ENCODE peak calls at places on chromosomes 4 and X, in seven cellular contexts. G, J, R, W, O, S and C are unnamed samples.

GRCh38 chr4:123305746-123306145 is 90.8 kb upstream of the SPRY1 start:
- DNase-seq in G (no peak), J (no peak), R (no peak), W (no peak), O (no peak), S (no peak), C (no peak)

GRCh38 chr4:31104033-31104432 is 383.9 kb downstream of the PCDH7 start:
- DNase-seq in G (no peak), J (no peak), R (no peak), W (no peak), O (peak; percentile 69), S (no peak), C (no peak)

GRCh38 chr4:21543514-21543913 is 405.1 kb downstream of the KCNIP4 start:
- DNase-seq in G (no peak), J (no peak), R (no peak), W (no peak), O (no peak), S (no peak), C (no peak)

GRCh38 chr4:87211249-87211952 is 9.0 kb downstream of the KLHL8 start:
- DNase-seq in G (no peak), J (no peak), R (no peak), W (no peak), O (no peak), S (no peak), C (no peak)

GRCh38 chr4:74638689-74639088 is 155.6 kb downstream of the BTC start:
- DNase-seq in G (no peak), J (no peak), R (no peak), W (no peak), O (peak; percentile 75), S (no peak), C (no peak)

GRCh38 chr4:97942137-97942536 is 201.1 kb downstream of the STPG2 start:
- DNase-seq in G (no peak), J (no peak), R (no peak), W (no peak), O (no peak), S (no peak), C (no peak)

GRCh38 chrX:20038966-20039365 is 48.1 kb upstream of the BCLAF3 start:
- DNase-seq in G (no peak), J (no peak), R (no peak), W (no peak), O (no peak), S (no peak), C (no peak)

GRCh38 chr4:20260821-20261220 is 9.1 kb downstream of the SLIT2 start:
- DNase-seq in G (no peak), J (no peak), R (no peak), W (no peak), O (no peak), S (no peak), C (no peak)

GRCh38 chr4:61024610-61025009 is 175.5 kb upstream of the ADGRL3 start:
- DNase-seq in G (no peak), J (no peak), R (no peak), W (no peak), O (no peak), S (no peak), C (no peak)

GRCh38 chrX:39896951-39897740 is 200.6 kb downstream of the BCOR start:
- DNase-seq in G (no peak), J (peak; percentile 74), R (peak; percentile 20), W (no peak), O (peak; percentile 67), S (peak; percentile 79), C (no peak)

GRCh38 chr4:43242611-43243010 is 350.1 kb downstream of the GRXCR1 start:
- DNase-seq in G (no peak), J (no peak), R (no peak), W (no peak), O (peak; percentile 43), S (no peak), C (no peak)

GRCh38 chr4:1683903-1684755 is at the start of gene FAM53A:
- DNase-seq in G (peak; percentile 99), J (peak; percentile 94), R (peak; percentile 89), W (peak; percentile 79), O (peak; percentile 83), S (peak; percentile 96), C (peak; percentile 97)

GRCh38 chr4:163679189-163679588 is 184.7 kb downstream of the TMA16 start:
- DNase-seq in G (peak; percentile 5), J (no peak), R (no peak), W (no peak), O (peak; percentile 46), S (no peak), C (no peak)

DNA sequence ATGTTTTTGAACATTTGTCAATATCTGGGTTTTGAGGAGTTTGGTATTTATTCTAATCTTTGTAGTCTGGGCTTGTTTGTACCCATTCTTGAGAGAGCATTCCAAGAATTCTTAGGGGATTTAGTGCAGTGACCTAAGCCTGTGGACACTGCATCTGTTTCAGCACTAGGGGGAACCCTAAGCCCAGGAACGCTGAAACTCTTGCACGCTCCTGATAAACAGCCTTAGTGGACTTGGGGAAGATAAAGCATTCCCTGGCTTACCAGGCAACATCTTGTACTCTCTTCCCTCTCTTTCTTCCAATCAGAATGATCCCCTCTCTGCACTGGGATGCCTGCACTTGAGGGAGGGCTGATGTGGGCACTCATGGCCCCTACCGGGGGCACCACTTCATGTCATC is 654.9 kb upstream of the HTR2C start:
- DNase-seq in G (peak; percentile 52), J (no peak), R (no peak), W (no peak), O (peak; percentile 0), S (no peak), C (peak; percentile 29)
- TF ChIP-seq CTCF in G (peak; percentile 77), J (no peak), R (no peak), W (no peak), O (no peak), S (no peak), C (peak; percentile 54)

DNA sequence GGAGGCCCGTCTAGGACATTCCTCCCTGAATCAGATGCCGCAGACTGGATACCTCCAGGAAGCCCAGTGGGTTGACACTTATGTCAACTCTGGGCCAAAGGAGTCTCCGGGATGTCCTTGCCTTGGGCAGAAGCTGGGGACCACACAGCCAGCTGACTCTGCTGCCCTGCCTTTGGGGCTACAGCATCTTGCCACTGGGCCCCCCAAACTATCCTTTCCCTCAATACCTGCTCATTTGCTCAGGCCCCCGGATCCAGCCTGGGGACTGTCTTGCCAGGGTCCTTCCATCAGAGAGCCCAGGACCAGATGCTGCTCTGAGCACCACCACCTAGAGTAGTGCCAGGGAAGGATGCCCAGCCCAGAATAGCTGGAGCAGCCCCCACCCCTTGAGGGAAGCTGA is 19.0 kb downstream of the RAB33A start:
- DNase-seq in G (no peak), J (no peak), R (no peak), W (no peak), O (no peak), S (no peak), C (no peak)
- H3K4me1 ChIP-seq in G (no peaks in the 10 kb centered on the region), J (no peaks in the 10 kb centered on the region), R (no peaks in the 10 kb centered on the region), W (no peaks in the 10 kb centered on the region), O (no peaks in the 10 kb centered on the region), S (no peaks in the 10 kb centered on the region), C (no peaks in the 10 kb centered on the region)

GRCh38 chr4:128590034-128590740 is 219.3 kb upstream of the JADE1 start:
- DNase-seq in G (no peak), J (no peak), R (no peak), W (no peak), O (no peak), S (no peak), C (no peak)

GRCh38 chr4:128591482-128591881 is 218.0 kb upstream of the JADE1 start:
- DNase-seq in G (no peak), J (no peak), R (no peak), W (no peak), O (no peak), S (no peak), C (no peak)

GRCh38 chr4:128587382-128587781 is 222.1 kb upstream of the JADE1 start:
- DNase-seq in G (no peak), J (no peak), R (no peak), W (no peak), O (no peak), S (no peak), C (no peak)

GRCh38 chr4:128589384-128589957 is 220.0 kb upstream of the JADE1 start:
- DNase-seq in G (no peak), J (no peak), R (no peak), W (no peak), O (no peak), S (no peak), C (no peak)

GRCh38 chr4:128590773-128591172 is 218.7 kb upstream of the JADE1 start:
- DNase-seq in G (no peak), J (no peak), R (no peak), W (peak; percentile 61), O (no peak), S (no peak), C (no peak)
- TF ChIP-seq CTCF in G (no peak), J (no peak), R (no peak), W (no peak), O (no peak), S (no peak), C (no peak)

DNA sequence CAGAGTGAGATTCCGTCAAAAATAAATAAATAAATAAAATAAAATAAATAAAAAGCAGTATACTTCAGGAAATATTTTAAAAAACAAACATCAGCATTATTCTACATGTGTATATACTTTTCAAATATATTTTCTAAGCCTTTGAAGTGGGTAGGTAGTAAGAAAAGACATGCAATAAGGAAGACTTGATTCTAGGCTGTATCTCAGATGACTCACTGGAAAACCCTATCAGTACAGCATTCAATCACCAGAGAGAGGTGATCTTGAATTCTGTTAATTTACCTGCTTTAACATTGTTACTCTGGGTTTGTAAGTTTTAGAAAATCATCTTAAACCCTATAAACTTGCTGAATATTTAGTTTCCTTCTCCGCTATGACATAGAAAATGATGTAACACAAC is 106.6 kb upstream of the NAP1L5 start:
- DNase-seq in G (no peak), J (no peak), R (no peak), W (no peak), O (no peak), S (no peak), C (no peak)
- H3K4me1 ChIP-seq in G (peaks cover 1% of the 10 kb centered on the region), J (peaks cover 5% of the 10 kb centered on the region), R (peaks cover 5% of the 10 kb centered on the region), W (peaks cover 45% of the 10 kb centered on the region), O (peaks cover 2% of the 10 kb centered on the region), S (peaks cover 16% of the 10 kb centered on the region), C (peaks cover 17% of the 10 kb centered on the region)

DNA sequence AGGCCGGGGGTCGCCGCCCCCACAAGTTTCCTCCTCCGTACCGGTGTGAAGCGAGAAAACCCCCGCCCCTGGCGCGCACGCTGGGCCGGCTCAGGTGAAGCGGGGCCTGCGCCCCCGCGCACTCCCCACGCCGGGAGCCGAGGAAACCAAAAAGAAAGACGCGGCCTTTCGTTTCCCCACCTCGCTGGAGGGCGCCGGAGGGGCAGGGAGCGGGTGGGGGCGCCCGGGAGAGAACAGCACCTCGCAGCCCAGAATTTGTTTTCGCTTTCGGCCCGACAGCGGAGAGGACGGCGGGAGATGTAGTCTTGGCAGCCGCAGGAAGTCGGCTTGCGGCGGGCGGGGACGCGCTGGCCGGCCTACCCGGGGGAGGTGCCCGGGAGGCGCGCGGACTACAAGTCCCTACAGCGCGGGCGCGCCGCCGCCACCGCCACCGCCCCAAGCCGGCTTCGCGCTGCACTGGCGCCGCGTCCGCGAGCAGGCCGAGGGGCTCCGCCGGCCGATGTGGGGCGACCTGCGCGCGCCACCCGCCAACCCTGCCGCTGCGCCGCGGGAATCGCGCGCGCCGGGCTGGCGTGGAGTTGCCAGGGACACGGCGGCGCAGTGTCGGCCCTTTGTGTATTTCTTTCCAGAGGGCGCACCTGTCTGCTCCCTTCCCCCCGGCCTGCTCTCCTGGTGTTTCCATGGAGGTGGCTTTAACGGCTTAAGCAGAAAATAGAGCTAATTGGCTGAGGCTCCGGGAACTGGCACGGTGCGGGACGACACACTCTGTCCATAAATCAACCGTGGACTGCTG is at the start of gene OTUD4:
- DNase-seq in G (peak; percentile 96), J (peak; percentile 97), R (peak; percentile 94), W (peak; percentile 94), O (peak; percentile 96), S (peak; percentile 98), C (peak; percentile 93)
- TF ChIP-seq CTCF in G (peak; percentile 37), J (no peak), R (peak; percentile 27), W (peak; percentile 18), O (peak; percentile 3), S (peak; percentile 13), C (no peak)

GRCh38 chr4:53477666-53478065 is 100.2 kb downstream of the FIP1L1 start:
- DNase-seq in G (no peak), J (no peak), R (no peak), W (no peak), O (no peak), S (no peak), C (no peak)
- H3K4me1 ChIP-seq in G (peaks cover 9% of the 10 kb centered on the region), J (no peaks in the 10 kb centered on the region), R (no peaks in the 10 kb centered on the region), W (no peaks in the 10 kb centered on the region), O (peaks cover 20% of the 10 kb centered on the region), S (peaks cover 2% of the 10 kb centered on the region), C (no peaks in the 10 kb centered on the region)